ENCODE peak calls at places on chromosome 9, in eight cellular contexts. One of them, this sample, is unnamed.

GRCh38 chr9:113687680-113688371 is 188.3 kb upstream of the ZNF618 start:
- DNase-seq in pancreas: no peak
- DNase-seq in SK-N-SH: peak; percentile 41
- DNase-seq in lower lobe of right lung: no peak
- DNase-seq in fibroblast of lung: no peak
- DNase-seq in H9: no peak
- DNase-seq in A549: no peak
- DNase-seq in ascending aorta: no peak
- DNase-seq in this sample: peak; percentile 70

GRCh38 chr9:75086443-75087278 is 1.3 kb downstream of the NMRK1 start:
- DNase-seq in pancreas: peak; percentile 32
- DNase-seq in SK-N-SH: no peak
- DNase-seq in lower lobe of right lung: peak; percentile 64
- DNase-seq in fibroblast of lung: peak; percentile 39
- DNase-seq in H9: no peak
- DNase-seq in A549: no peak
- DNase-seq in ascending aorta: no peak
- DNase-seq in this sample: no peak

GRCh38 chr9:26324787-26325186 is 567.8 kb downstream of the CAAP1 start:
- DNase-seq in pancreas: no peak
- DNase-seq in SK-N-SH: no peak
- DNase-seq in lower lobe of right lung: no peak
- DNase-seq in fibroblast of lung: peak; percentile 80
- DNase-seq in H9: no peak
- DNase-seq in A549: no peak
- DNase-seq in ascending aorta: no peak
- DNase-seq in this sample: no peak

GRCh38 chr9:91560301-91560700 is 136.7 kb upstream of the NFIL3 start:
- DNase-seq in pancreas: no peak
- DNase-seq in SK-N-SH: no peak
- DNase-seq in lower lobe of right lung: no peak
- DNase-seq in fibroblast of lung: no peak
- DNase-seq in H9: no peak
- DNase-seq in A549: no peak
- DNase-seq in ascending aorta: no peak
- DNase-seq in this sample: no peak

GRCh38 chr9:1219284-1219683 is 169.1 kb downstream of the DMRT2 start:
- DNase-seq in pancreas: no peak
- DNase-seq in SK-N-SH: no peak
- DNase-seq in lower lobe of right lung: no peak
- DNase-seq in fibroblast of lung: no peak
- DNase-seq in H9: no peak
- DNase-seq in A549: no peak
- DNase-seq in ascending aorta: no peak
- DNase-seq in this sample: no peak

GRCh38 chr9:131578778-131579504 is 33.6 kb downstream of the PRRT1B start:
- DNase-seq in pancreas: no peak
- DNase-seq in SK-N-SH: peak; percentile 56
- DNase-seq in lower lobe of right lung: no peak
- DNase-seq in fibroblast of lung: no peak
- DNase-seq in H9: no peak
- DNase-seq in A549: no peak
- DNase-seq in ascending aorta: no peak
- DNase-seq in this sample: peak; percentile 39

GRCh38 chr9:33162721-33163311 is 4.3 kb downstream of the B4GALT1 start:
- DNase-seq in pancreas: no peak
- DNase-seq in SK-N-SH: no peak
- DNase-seq in lower lobe of right lung: peak; percentile 60
- DNase-seq in fibroblast of lung: peak; percentile 85
- DNase-seq in H9: no peak
- DNase-seq in A549: peak; percentile 55
- DNase-seq in ascending aorta: peak; percentile 77
- DNase-seq in this sample: no peak

GRCh38 chr9:2248768-2249167 is 233.6 kb downstream of the SMARCA2 start:
- DNase-seq in pancreas: no peak
- DNase-seq in SK-N-SH: no peak
- DNase-seq in lower lobe of right lung: no peak
- DNase-seq in fibroblast of lung: no peak
- DNase-seq in H9: no peak
- DNase-seq in A549: no peak
- DNase-seq in ascending aorta: no peak
- DNase-seq in this sample: no peak

GRCh38 chr9:694499-695154 is 146.9 kb upstream of the DMRT1 start:
- DNase-seq in pancreas: no peak
- DNase-seq in SK-N-SH: no peak
- DNase-seq in lower lobe of right lung: no peak
- DNase-seq in fibroblast of lung: peak; percentile 70
- DNase-seq in H9: no peak
- DNase-seq in A549: peak; percentile 34
- DNase-seq in ascending aorta: peak; percentile 88
- DNase-seq in this sample: peak; percentile 25

GRCh38 chr9:72292184-72292787 is 72.7 kb downstream of the ZFAND5 start:
- DNase-seq in pancreas: no peak
- DNase-seq in SK-N-SH: peak; percentile 27
- DNase-seq in lower lobe of right lung: no peak
- DNase-seq in fibroblast of lung: peak; percentile 75
- DNase-seq in H9: no peak
- DNase-seq in A549: peak; percentile 68
- DNase-seq in ascending aorta: no peak
- DNase-seq in this sample: no peak

GRCh38 chr9:135827301-135827700 is 80.0 kb downstream of the CAMSAP1 start:
- DNase-seq in pancreas: no peak
- DNase-seq in SK-N-SH: no peak
- DNase-seq in lower lobe of right lung: no peak
- DNase-seq in fibroblast of lung: no peak
- DNase-seq in H9: no peak
- DNase-seq in A549: no peak
- DNase-seq in ascending aorta: peak; percentile 51
- DNase-seq in this sample: no peak

GRCh38 chr9:135827866-135828580 is 79.3 kb downstream of the CAMSAP1 start:
- DNase-seq in pancreas: no peak
- DNase-seq in SK-N-SH: no peak
- DNase-seq in lower lobe of right lung: no peak
- DNase-seq in fibroblast of lung: no peak
- DNase-seq in H9: no peak
- DNase-seq in A549: no peak
- DNase-seq in ascending aorta: peak; percentile 38
- DNase-seq in this sample: no peak

GRCh38 chr9:135830496-135830895 is 76.8 kb downstream of the CAMSAP1 start:
- DNase-seq in pancreas: no peak
- DNase-seq in SK-N-SH: no peak
- DNase-seq in lower lobe of right lung: no peak
- DNase-seq in fibroblast of lung: peak; percentile 30
- DNase-seq in H9: no peak
- DNase-seq in A549: no peak
- DNase-seq in ascending aorta: no peak
- DNase-seq in this sample: no peak

GRCh38 chr9:135826188-135826545 is 81.2 kb downstream of the CAMSAP1 start:
- DNase-seq in pancreas: no peak
- DNase-seq in SK-N-SH: no peak
- DNase-seq in lower lobe of right lung: no peak
- DNase-seq in fibroblast of lung: no peak
- DNase-seq in H9: no peak
- DNase-seq in A549: no peak
- DNase-seq in ascending aorta: peak; percentile 50
- DNase-seq in this sample: no peak

DNA sequence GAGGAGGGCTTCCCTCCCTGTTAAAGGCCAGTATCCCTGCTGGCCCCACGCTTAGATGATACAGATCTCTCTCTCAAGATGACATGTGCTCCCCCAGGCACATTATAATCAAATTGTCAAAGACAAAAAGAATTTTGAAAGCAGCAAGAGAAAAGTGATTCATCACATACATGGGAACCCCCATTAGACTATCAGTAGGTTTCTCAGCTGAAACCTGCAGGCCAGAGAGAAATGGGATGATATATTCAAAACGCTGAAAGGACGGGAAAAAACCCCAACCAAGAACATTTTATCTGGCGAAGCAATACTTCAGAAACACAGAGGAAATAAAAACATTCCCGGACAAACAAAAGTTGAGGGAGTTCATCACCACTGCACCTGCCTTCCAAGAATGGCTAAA is 78.7 kb downstream of the CAMSAP1 start:
- DNase-seq in pancreas: no peak
- DNase-seq in SK-N-SH: no peak
- DNase-seq in lower lobe of right lung: no peak
- DNase-seq in fibroblast of lung: no peak
- DNase-seq in H9: no peak
- DNase-seq in A549: no peak
- DNase-seq in ascending aorta: no peak
- DNase-seq in this sample: no peak
- H3K27ac ChIP-seq in pancreas: no peak overlapping the region
- H3K27ac ChIP-seq in SK-N-SH: no peak overlapping the region
- H3K27ac ChIP-seq in lower lobe of right lung: no peak overlapping the region
- H3K27ac ChIP-seq in fibroblast of lung: no peak overlapping the region
- H3K27ac ChIP-seq in H9: no peak overlapping the region
- H3K27ac ChIP-seq in A549: no peak overlapping the region
- H3K27ac ChIP-seq in ascending aorta: no peak overlapping the region
- H3K27ac ChIP-seq in this sample: no peak overlapping the region

DNA sequence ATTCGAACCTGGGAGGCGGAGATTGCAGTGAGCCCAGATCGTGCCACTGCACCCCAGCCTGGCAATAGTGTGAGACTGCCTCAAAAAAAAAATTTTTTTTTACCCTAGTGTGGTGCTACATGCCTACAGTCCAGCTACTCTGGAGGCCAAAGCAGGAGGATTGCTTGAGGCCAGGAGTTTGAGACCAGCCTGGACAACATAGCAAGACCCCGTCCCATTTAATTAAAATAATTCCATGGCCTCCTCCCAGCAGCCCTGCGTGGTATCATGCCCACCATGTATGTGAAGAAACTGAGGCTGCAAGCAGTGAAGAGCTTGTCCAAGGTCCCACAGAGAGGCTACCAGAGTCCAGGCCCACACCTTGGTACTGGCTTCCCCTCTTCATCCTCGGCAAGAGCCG is 19.4 kb upstream of the PHYHD1 start:
- DNase-seq in pancreas: no peak
- DNase-seq in SK-N-SH: no peak
- DNase-seq in lower lobe of right lung: no peak
- DNase-seq in fibroblast of lung: no peak
- DNase-seq in H9: no peak
- DNase-seq in A549: no peak
- DNase-seq in ascending aorta: no peak
- DNase-seq in this sample: no peak
- H3K4me1 ChIP-seq in pancreas: peaks cover 5% of the 10 kb centered on the region
- H3K4me1 ChIP-seq in SK-N-SH: peaks cover 5% of the 10 kb centered on the region
- H3K4me1 ChIP-seq in lower lobe of right lung: peaks cover 56% of the 10 kb centered on the region
- H3K4me1 ChIP-seq in fibroblast of lung: peaks cover 2% of the 10 kb centered on the region
- H3K4me1 ChIP-seq in H9: no peaks in the 10 kb centered on the region
- H3K4me1 ChIP-seq in A549: peaks cover 47% of the 10 kb centered on the region
- H3K4me1 ChIP-seq in ascending aorta: peaks cover 11% of the 10 kb centered on the region
- H3K4me1 ChIP-seq in this sample: no peaks in the 10 kb centered on the region

DNA sequence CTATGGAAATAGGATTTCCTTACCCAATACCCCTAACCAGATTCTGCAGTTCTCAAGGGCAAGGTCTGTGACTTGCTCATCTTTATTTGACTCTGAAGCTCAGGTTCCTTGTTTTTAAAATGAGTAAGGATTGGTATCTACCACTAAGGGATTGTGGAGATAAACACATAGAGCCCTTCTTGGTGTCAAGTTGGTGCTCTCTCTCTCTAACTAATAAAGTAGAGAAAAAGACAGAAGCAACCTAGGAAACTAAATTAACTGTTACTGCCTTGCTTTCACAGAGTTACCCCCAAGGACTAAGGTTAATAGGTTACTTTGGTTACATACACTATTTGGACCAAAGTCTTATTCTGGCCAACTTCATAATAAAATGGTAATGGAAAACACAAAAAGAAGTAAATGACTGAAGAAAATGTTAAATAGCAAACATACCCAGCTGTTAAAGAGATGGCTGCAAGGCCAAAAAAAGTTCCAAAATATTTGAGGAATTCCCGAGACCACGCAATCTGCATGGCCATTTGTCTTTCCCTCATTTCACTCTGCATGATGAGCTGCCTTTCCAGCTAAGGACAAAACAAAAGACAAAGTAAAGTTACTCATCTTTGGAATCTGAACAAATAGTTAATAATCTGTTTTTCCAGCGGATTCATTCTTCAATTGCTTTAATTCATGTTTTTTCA is 21.8 kb upstream of the RLN1 start:
- DNase-seq in pancreas: no peak
- DNase-seq in SK-N-SH: no peak
- DNase-seq in lower lobe of right lung: no peak
- DNase-seq in fibroblast of lung: no peak
- DNase-seq in H9: no peak
- DNase-seq in A549: no peak
- DNase-seq in ascending aorta: no peak
- DNase-seq in this sample: no peak
- H3K27ac ChIP-seq in pancreas: no peak overlapping the region
- H3K27ac ChIP-seq in SK-N-SH: no peak overlapping the region
- H3K27ac ChIP-seq in lower lobe of right lung: no peak overlapping the region
- H3K27ac ChIP-seq in fibroblast of lung: no peak overlapping the region
- H3K27ac ChIP-seq in H9: no peak overlapping the region
- H3K27ac ChIP-seq in A549: no peak overlapping the region
- H3K27ac ChIP-seq in ascending aorta: no peak overlapping the region
- H3K27ac ChIP-seq in this sample: no peak overlapping the region

GRCh38 chr9:133553978-133554713 is 19.6 kb downstream of the ADAMTSL2 start:
- DNase-seq in pancreas: no peak
- DNase-seq in SK-N-SH: no peak
- DNase-seq in lower lobe of right lung: no peak
- DNase-seq in fibroblast of lung: no peak
- DNase-seq in H9: peak; percentile 64
- DNase-seq in A549: no peak
- DNase-seq in ascending aorta: no peak
- DNase-seq in this sample: peak; percentile 75

GRCh38 chr9:133556354-133556753 is 21.9 kb downstream of the ADAMTSL2 start:
- DNase-seq in pancreas: no peak
- DNase-seq in SK-N-SH: no peak
- DNase-seq in lower lobe of right lung: no peak
- DNase-seq in fibroblast of lung: no peak
- DNase-seq in H9: no peak
- DNase-seq in A549: no peak
- DNase-seq in ascending aorta: no peak
- DNase-seq in this sample: no peak

GRCh38 chr9:133553123-133553522 is 18.6 kb downstream of the ADAMTSL2 start:
- DNase-seq in pancreas: no peak
- DNase-seq in SK-N-SH: no peak
- DNase-seq in lower lobe of right lung: no peak
- DNase-seq in fibroblast of lung: no peak
- DNase-seq in H9: no peak
- DNase-seq in A549: no peak
- DNase-seq in ascending aorta: no peak
- DNase-seq in this sample: no peak

GRCh38 chr9:133554729-133555128 is 20.2 kb downstream of the ADAMTSL2 start:
- DNase-seq in pancreas: no peak
- DNase-seq in SK-N-SH: no peak
- DNase-seq in lower lobe of right lung: no peak
- DNase-seq in fibroblast of lung: no peak
- DNase-seq in H9: no peak
- DNase-seq in A549: no peak
- DNase-seq in ascending aorta: no peak
- DNase-seq in this sample: no peak

DNA sequence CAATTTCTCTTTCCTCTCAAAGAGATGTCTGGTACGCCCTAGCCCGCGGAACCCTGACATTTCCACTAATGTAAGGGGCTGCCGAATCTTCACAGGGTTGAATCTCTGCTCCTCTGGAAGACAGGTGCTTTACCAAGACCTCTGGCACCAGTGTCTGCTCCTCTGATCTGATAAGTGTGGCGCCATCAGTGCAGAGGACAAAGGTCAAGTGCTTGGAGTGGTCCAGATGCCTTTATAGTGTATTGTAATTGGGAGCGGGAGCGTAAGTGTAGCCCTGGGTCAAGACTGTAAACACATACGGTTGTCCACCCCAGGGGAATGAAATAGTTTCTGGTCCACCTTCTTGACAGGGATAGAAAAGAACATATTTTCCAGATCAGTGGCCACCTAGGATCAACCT is 17.7 kb downstream of the ADAMTSL2 start:
- DNase-seq in pancreas: no peak
- DNase-seq in SK-N-SH: no peak
- DNase-seq in lower lobe of right lung: no peak
- DNase-seq in fibroblast of lung: no peak
- DNase-seq in H9: no peak
- DNase-seq in A549: no peak
- DNase-seq in ascending aorta: no peak
- DNase-seq in this sample: no peak
- H3K4me1 ChIP-seq in pancreas: no peaks in the 10 kb centered on the region
- H3K4me1 ChIP-seq in SK-N-SH: peaks cover 21% of the 10 kb centered on the region
- H3K4me1 ChIP-seq in lower lobe of right lung: peaks cover 6% of the 10 kb centered on the region
- H3K4me1 ChIP-seq in fibroblast of lung: no peaks in the 10 kb centered on the region
- H3K4me1 ChIP-seq in H9: no peaks in the 10 kb centered on the region
- H3K4me1 ChIP-seq in A549: no peaks in the 10 kb centered on the region
- H3K4me1 ChIP-seq in ascending aorta: no peaks in the 10 kb centered on the region
- H3K4me1 ChIP-seq in this sample: no peaks in the 10 kb centered on the region

This sample was measured in endodermal cell.